ENCODE peak calls at places on chromosome 21, in ten cellular contexts. One of them, this sample, is unnamed.

GRCh38 chr21:16116798-16117197 is 387.0 kb downstream of the USP25 start:
- DNase-seq in left ventricle myocardium inferior: no peak
- DNase-seq in cardiac muscle cell: peak; percentile 45
- DNase-seq in mesendoderm: no peak
- DNase-seq in GM23248: peak; percentile 65
- DNase-seq in SK-N-SH: no peak
- DNase-seq in uterus: no peak
- DNase-seq in fibroblast of lung: peak; percentile 89
- DNase-seq in tibial nerve: no peak
- DNase-seq in K562: no peak
- DNase-seq in this sample: no peak

GRCh38 chr21:31777857-31778256 is 45.9 kb upstream of the SCAF4 start:
- DNase-seq in left ventricle myocardium inferior: no peak
- DNase-seq in cardiac muscle cell: no peak
- DNase-seq in mesendoderm: no peak
- DNase-seq in GM23248: no peak
- DNase-seq in SK-N-SH: no peak
- DNase-seq in uterus: no peak
- DNase-seq in fibroblast of lung: no peak
- DNase-seq in tibial nerve: no peak
- DNase-seq in K562: no peak
- DNase-seq in this sample: no peak

GRCh38 chr21:9780441-9780937 is 740.9 kb upstream of the TPTE start:
- DNase-seq in left ventricle myocardium inferior: no peak
- DNase-seq in cardiac muscle cell: no peak
- DNase-seq in mesendoderm: no peak
- DNase-seq in GM23248: no peak
- DNase-seq in SK-N-SH: no peak
- DNase-seq in uterus: no peak
- DNase-seq in fibroblast of lung: no peak
- DNase-seq in tibial nerve: no peak
- DNase-seq in K562: no peak
- DNase-seq in this sample: no peak

GRCh38 chr21:16588433-16588860 is 858.7 kb downstream of the USP25 start:
- DNase-seq in left ventricle myocardium inferior: peak; percentile 46
- DNase-seq in cardiac muscle cell: peak; percentile 82
- DNase-seq in mesendoderm: peak; percentile 76
- DNase-seq in GM23248: peak; percentile 96
- DNase-seq in SK-N-SH: peak; percentile 76
- DNase-seq in uterus: peak; percentile 84
- DNase-seq in fibroblast of lung: peak; percentile 92
- DNase-seq in tibial nerve: peak; percentile 56
- DNase-seq in K562: no peak
- DNase-seq in this sample: peak; percentile 73

GRCh38 chr21:42460391-42461184 is 35.4 kb downstream of the RSPH1 start:
- DNase-seq in left ventricle myocardium inferior: no peak
- DNase-seq in cardiac muscle cell: no peak
- DNase-seq in mesendoderm: peak; percentile 78
- DNase-seq in GM23248: no peak
- DNase-seq in SK-N-SH: peak; percentile 51
- DNase-seq in uterus: no peak
- DNase-seq in fibroblast of lung: no peak
- DNase-seq in tibial nerve: no peak
- DNase-seq in K562: no peak
- DNase-seq in this sample: no peak

GRCh38 chr21:15227919-15228318 is 163.1 kb upstream of the NRIP1 start:
- DNase-seq in left ventricle myocardium inferior: no peak
- DNase-seq in cardiac muscle cell: no peak
- DNase-seq in mesendoderm: no peak
- DNase-seq in GM23248: no peak
- DNase-seq in SK-N-SH: no peak
- DNase-seq in uterus: no peak
- DNase-seq in fibroblast of lung: no peak
- DNase-seq in tibial nerve: no peak
- DNase-seq in K562: no peak
- DNase-seq in this sample: no peak

GRCh38 chr21:35470522-35470921 is 421.4 kb upstream of the RUNX1 start:
- DNase-seq in left ventricle myocardium inferior: no peak
- DNase-seq in cardiac muscle cell: no peak
- DNase-seq in mesendoderm: peak; percentile 54
- DNase-seq in GM23248: no peak
- DNase-seq in SK-N-SH: no peak
- DNase-seq in uterus: no peak
- DNase-seq in fibroblast of lung: no peak
- DNase-seq in tibial nerve: no peak
- DNase-seq in K562: peak; percentile 66
- DNase-seq in this sample: no peak

GRCh38 chr21:42336065-42336464 is 14.7 kb downstream of the TFF2 start:
- DNase-seq in left ventricle myocardium inferior: no peak
- DNase-seq in cardiac muscle cell: peak; percentile 44
- DNase-seq in mesendoderm: peak; percentile 83
- DNase-seq in GM23248: no peak
- DNase-seq in SK-N-SH: no peak
- DNase-seq in uterus: no peak
- DNase-seq in fibroblast of lung: peak; percentile 3
- DNase-seq in tibial nerve: no peak
- DNase-seq in K562: no peak
- DNase-seq in this sample: no peak

GRCh38 chr21:45032977-45033705 is 41.2 kb upstream of the ADARB1 start:
- DNase-seq in left ventricle myocardium inferior: no peak
- DNase-seq in cardiac muscle cell: peak; percentile 59
- DNase-seq in mesendoderm: no peak
- DNase-seq in GM23248: no peak
- DNase-seq in SK-N-SH: no peak
- DNase-seq in uterus: peak; percentile 19
- DNase-seq in fibroblast of lung: no peak
- DNase-seq in tibial nerve: no peak
- DNase-seq in K562: no peak
- DNase-seq in this sample: peak; percentile 81

GRCh38 chr21:45035477-45035848 is 38.9 kb upstream of the ADARB1 start:
- DNase-seq in left ventricle myocardium inferior: no peak
- DNase-seq in cardiac muscle cell: no peak
- DNase-seq in mesendoderm: no peak
- DNase-seq in GM23248: no peak
- DNase-seq in SK-N-SH: no peak
- DNase-seq in uterus: peak; percentile 9
- DNase-seq in fibroblast of lung: no peak
- DNase-seq in tibial nerve: no peak
- DNase-seq in K562: no peak
- DNase-seq in this sample: no peak

GRCh38 chr21:45033791-45034555 is 40.4 kb upstream of the ADARB1 start:
- DNase-seq in left ventricle myocardium inferior: no peak
- DNase-seq in cardiac muscle cell: peak; percentile 89
- DNase-seq in mesendoderm: no peak
- DNase-seq in GM23248: peak; percentile 76
- DNase-seq in SK-N-SH: no peak
- DNase-seq in uterus: peak; percentile 15
- DNase-seq in fibroblast of lung: no peak
- DNase-seq in tibial nerve: no peak
- DNase-seq in K562: no peak
- DNase-seq in this sample: no peak

GRCh38 chr21:45036630-45037029 is 37.8 kb upstream of the ADARB1 start:
- DNase-seq in left ventricle myocardium inferior: no peak
- DNase-seq in cardiac muscle cell: no peak
- DNase-seq in mesendoderm: no peak
- DNase-seq in GM23248: no peak
- DNase-seq in SK-N-SH: no peak
- DNase-seq in uterus: no peak
- DNase-seq in fibroblast of lung: no peak
- DNase-seq in tibial nerve: no peak
- DNase-seq in K562: no peak
- DNase-seq in this sample: no peak

GRCh38 chr21:45034556-45035476 is 39.6 kb upstream of the ADARB1 start:
- DNase-seq in left ventricle myocardium inferior: no peak
- DNase-seq in cardiac muscle cell: no peak
- DNase-seq in mesendoderm: no peak
- DNase-seq in GM23248: no peak
- DNase-seq in SK-N-SH: no peak
- DNase-seq in uterus: peak; percentile 17
- DNase-seq in fibroblast of lung: no peak
- DNase-seq in tibial nerve: no peak
- DNase-seq in K562: no peak
- DNase-seq in this sample: peak; percentile 66
- H3K27ac ChIP-seq in left ventricle myocardium inferior: peak overlapping the region; percentile 73
- H3K27ac ChIP-seq in cardiac muscle cell: peak overlapping the region; percentile 71
- H3K27ac ChIP-seq in mesendoderm: no peak overlapping the region
- H3K27ac ChIP-seq in GM23248: no peak overlapping the region
- H3K27ac ChIP-seq in SK-N-SH: no peak overlapping the region
- H3K27ac ChIP-seq in uterus: peak overlapping the region; percentile 64
- H3K27ac ChIP-seq in fibroblast of lung: peak overlapping the region; percentile 15
- H3K27ac ChIP-seq in tibial nerve: peak overlapping the region; percentile 53
- H3K27ac ChIP-seq in K562: no peak overlapping the region
- H3K27ac ChIP-seq in this sample: peak overlapping the region; percentile 25

DNA sequence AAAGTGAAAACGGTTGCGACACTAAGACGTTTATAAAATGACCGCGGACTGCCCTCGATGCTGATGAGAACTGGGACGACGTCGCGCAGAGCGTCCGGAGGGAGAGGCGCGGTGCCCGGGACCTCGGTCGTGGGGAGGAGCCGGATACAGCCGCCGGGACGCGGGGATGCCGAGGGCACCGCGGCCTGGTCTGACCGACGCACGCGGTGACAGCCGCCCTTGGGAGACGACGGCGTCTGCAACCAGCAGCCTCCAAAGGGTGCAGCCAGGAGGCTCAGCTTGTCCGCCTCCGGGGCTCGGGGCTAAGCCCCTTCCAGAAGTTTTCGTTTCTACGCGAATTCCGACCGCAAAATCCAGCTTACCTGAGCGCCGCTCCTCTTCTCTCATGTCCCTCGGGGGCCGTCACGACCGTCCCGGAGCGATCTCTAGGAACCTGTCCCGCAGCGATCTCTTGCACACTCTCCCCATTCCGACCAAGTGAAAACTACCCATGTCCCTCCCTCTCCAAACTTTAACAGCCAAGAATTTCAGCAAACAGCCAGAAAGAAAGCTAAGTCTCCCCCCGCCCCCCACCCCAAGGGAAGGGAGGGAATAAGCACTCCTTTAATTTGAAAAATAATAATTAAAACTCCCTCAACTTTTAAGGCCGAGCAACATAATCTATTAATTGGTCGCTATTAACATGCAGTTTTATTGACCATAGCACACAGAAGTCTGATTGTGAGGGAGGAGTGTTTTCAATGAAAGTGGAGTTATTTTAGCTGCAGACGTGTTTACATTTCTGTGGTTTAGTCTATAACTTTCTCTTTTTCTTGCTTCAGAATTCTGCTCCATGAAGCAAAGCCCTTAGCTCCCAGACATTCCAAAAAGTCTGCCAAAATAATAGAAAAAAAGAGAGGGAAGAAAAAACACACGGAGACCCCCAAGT is 144.2 kb upstream of the ETS2 start:
- DNase-seq in left ventricle myocardium inferior: peak; percentile 20
- DNase-seq in cardiac muscle cell: peak; percentile 49
- DNase-seq in mesendoderm: peak; percentile 47
- DNase-seq in GM23248: peak; percentile 72
- DNase-seq in SK-N-SH: peak; percentile 67
- DNase-seq in uterus: peak; percentile 17
- DNase-seq in fibroblast of lung: peak; percentile 74
- DNase-seq in tibial nerve: no peak
- DNase-seq in K562: no peak
- DNase-seq in this sample: peak; percentile 49
- H3K4me3 ChIP-seq in left ventricle myocardium inferior: peak overlapping the region; percentile 68
- H3K4me3 ChIP-seq in cardiac muscle cell: peak overlapping the region; percentile 27
- H3K4me3 ChIP-seq in mesendoderm: peak overlapping the region; percentile 11
- H3K4me3 ChIP-seq in GM23248: peak overlapping the region; percentile 73
- H3K4me3 ChIP-seq in SK-N-SH: peak overlapping the region; percentile 9
- H3K4me3 ChIP-seq in uterus: peak overlapping the region; percentile 37
- H3K4me3 ChIP-seq in fibroblast of lung: no peak overlapping the region
- H3K4me3 ChIP-seq in tibial nerve: peak overlapping the region; percentile 39
- H3K4me3 ChIP-seq in K562: no peak overlapping the region
- H3K4me3 ChIP-seq in this sample: peak overlapping the region; percentile 49

DNA sequence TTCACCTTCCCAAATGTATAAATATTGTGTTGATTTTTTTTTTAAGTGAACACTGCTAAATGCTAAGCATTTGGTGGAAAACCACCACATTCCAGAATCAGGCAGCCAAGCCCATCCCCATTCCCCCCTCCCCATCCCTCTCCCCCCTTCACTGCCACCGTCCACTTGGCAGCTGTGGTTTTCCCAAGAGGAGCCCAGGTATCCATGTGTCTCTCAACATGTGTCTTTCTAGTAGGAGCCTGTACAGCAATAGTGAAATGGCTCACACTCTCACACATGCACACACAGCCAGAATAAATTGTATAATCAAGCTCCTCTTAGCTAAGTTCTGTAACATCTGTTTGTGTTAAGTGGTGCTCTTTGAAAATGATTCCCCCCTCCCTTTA is 43.1 kb downstream of the BACE2 start:
- DNase-seq in left ventricle myocardium inferior: no peak
- DNase-seq in cardiac muscle cell: no peak
- DNase-seq in mesendoderm: no peak
- DNase-seq in GM23248: no peak
- DNase-seq in SK-N-SH: no peak
- DNase-seq in uterus: no peak
- DNase-seq in fibroblast of lung: peak; percentile 7
- DNase-seq in tibial nerve: no peak
- DNase-seq in K562: no peak
- DNase-seq in this sample: no peak
- H3K27ac ChIP-seq in left ventricle myocardium inferior: no peak overlapping the region
- H3K27ac ChIP-seq in cardiac muscle cell: no peak overlapping the region
- H3K27ac ChIP-seq in mesendoderm: no peak overlapping the region
- H3K27ac ChIP-seq in GM23248: no peak overlapping the region
- H3K27ac ChIP-seq in SK-N-SH: no peak overlapping the region
- H3K27ac ChIP-seq in uterus: no peak overlapping the region
- H3K27ac ChIP-seq in fibroblast of lung: no peak overlapping the region
- H3K27ac ChIP-seq in tibial nerve: no peak overlapping the region
- H3K27ac ChIP-seq in K562: no peak overlapping the region
- H3K27ac ChIP-seq in this sample: no peak overlapping the region

GRCh38 chr21:44700101-44701022 is 3.4 kb downstream of the KRTAP10-12 start:
- DNase-seq in left ventricle myocardium inferior: no peak
- DNase-seq in cardiac muscle cell: no peak
- DNase-seq in mesendoderm: no peak
- DNase-seq in GM23248: no peak
- DNase-seq in SK-N-SH: peak; percentile 21
- DNase-seq in uterus: no peak
- DNase-seq in fibroblast of lung: no peak
- DNase-seq in tibial nerve: no peak
- DNase-seq in K562: no peak
- DNase-seq in this sample: no peak

GRCh38 chr21:44699502-44700001 is 2.6 kb downstream of the KRTAP10-12 start:
- DNase-seq in left ventricle myocardium inferior: no peak
- DNase-seq in cardiac muscle cell: no peak
- DNase-seq in mesendoderm: no peak
- DNase-seq in GM23248: no peak
- DNase-seq in SK-N-SH: peak; percentile 32
- DNase-seq in uterus: no peak
- DNase-seq in fibroblast of lung: no peak
- DNase-seq in tibial nerve: no peak
- DNase-seq in K562: no peak
- DNase-seq in this sample: no peak

GRCh38 chr21:44695641-44696040 is 1.3 kb upstream of the KRTAP10-12 start:
- DNase-seq in left ventricle myocardium inferior: no peak
- DNase-seq in cardiac muscle cell: no peak
- DNase-seq in mesendoderm: no peak
- DNase-seq in GM23248: no peak
- DNase-seq in SK-N-SH: no peak
- DNase-seq in uterus: no peak
- DNase-seq in fibroblast of lung: no peak
- DNase-seq in tibial nerve: no peak
- DNase-seq in K562: no peak
- DNase-seq in this sample: no peak

GRCh38 chr21:44696572-44696971 is 400 bp upstream of the KRTAP10-12 start:
- DNase-seq in left ventricle myocardium inferior: no peak
- DNase-seq in cardiac muscle cell: no peak
- DNase-seq in mesendoderm: no peak
- DNase-seq in GM23248: no peak
- DNase-seq in SK-N-SH: peak; percentile 21
- DNase-seq in uterus: no peak
- DNase-seq in fibroblast of lung: no peak
- DNase-seq in tibial nerve: no peak
- DNase-seq in K562: no peak
- DNase-seq in this sample: no peak

GRCh38 chr21:44697811-44698734 is 1.1 kb downstream of the KRTAP10-12 start:
- DNase-seq in left ventricle myocardium inferior: no peak
- DNase-seq in cardiac muscle cell: no peak
- DNase-seq in mesendoderm: peak; percentile 87
- DNase-seq in GM23248: no peak
- DNase-seq in SK-N-SH: peak; percentile 62
- DNase-seq in uterus: no peak
- DNase-seq in fibroblast of lung: no peak
- DNase-seq in tibial nerve: no peak
- DNase-seq in K562: no peak
- DNase-seq in this sample: no peak
- H3K4me3 ChIP-seq in left ventricle myocardium inferior: no peak overlapping the region
- H3K4me3 ChIP-seq in cardiac muscle cell: no peak overlapping the region
- H3K4me3 ChIP-seq in mesendoderm: no peak overlapping the region
- H3K4me3 ChIP-seq in GM23248: no peak overlapping the region
- H3K4me3 ChIP-seq in SK-N-SH: no peak overlapping the region
- H3K4me3 ChIP-seq in uterus: no peak overlapping the region
- H3K4me3 ChIP-seq in fibroblast of lung: no peak overlapping the region
- H3K4me3 ChIP-seq in tibial nerve: no peak overlapping the region
- H3K4me3 ChIP-seq in K562: no peak overlapping the region
- H3K4me3 ChIP-seq in this sample: no peak overlapping the region

This sample was measured in right cardiac atrium.